ENCODE peak calls at places on chromosomes 4 and X, in eight cellular contexts. One of them, this sample, is unnamed.

GRCh38 chr4:144583658-144584057 is 62.3 kb upstream of the HHIP start:
- DNase-seq in GM18507: no peak
- DNase-seq in HEK293T: no peak
- DNase-seq in fibroblast of villous mesenchyme: no peak
- DNase-seq in DMS153: no peak
- DNase-seq in AG20443: no peak
- DNase-seq in NCI-H1436: no peak
- DNase-seq in memory B cell: no peak
- DNase-seq in this sample: peak

GRCh38 chr4:83205760-83206159 is 78.8 kb downstream of the COQ2 start:
- DNase-seq in GM18507: no peak
- DNase-seq in HEK293T: no peak
- DNase-seq in fibroblast of villous mesenchyme: no peak
- DNase-seq in DMS153: no peak
- DNase-seq in AG20443: no peak
- DNase-seq in NCI-H1436: no peak
- DNase-seq in memory B cell: no peak
- DNase-seq in this sample: no peak

GRCh38 chr4:128517096-128517738 is 229.6 kb upstream of the PGRMC2 start:
- DNase-seq in GM18507: no peak
- DNase-seq in HEK293T: no peak
- DNase-seq in fibroblast of villous mesenchyme: peak
- DNase-seq in DMS153: no peak
- DNase-seq in AG20443: no peak
- DNase-seq in NCI-H1436: no peak
- DNase-seq in memory B cell: no peak
- DNase-seq in this sample: peak

GRCh38 chrX:121000589-121000988 is 15.0 kb upstream of the CT47A1 start:
- DNase-seq in GM18507: no peak
- DNase-seq in HEK293T: peak
- DNase-seq in fibroblast of villous mesenchyme: peak
- DNase-seq in DMS153: peak
- DNase-seq in AG20443: no peak
- DNase-seq in NCI-H1436: no peak
- DNase-seq in memory B cell: no peak
- DNase-seq in this sample: peak

GRCh38 chr4:52572936-52573485 is 86.1 kb downstream of the USP46 start:
- DNase-seq in GM18507: no peak
- DNase-seq in HEK293T: no peak
- DNase-seq in fibroblast of villous mesenchyme: peak
- DNase-seq in DMS153: no peak
- DNase-seq in AG20443: peak
- DNase-seq in NCI-H1436: no peak
- DNase-seq in memory B cell: no peak
- DNase-seq in this sample: peak

GRCh38 chr4:133474511-133474910 is 325.4 kb downstream of the PCDH10 start:
- DNase-seq in GM18507: no peak
- DNase-seq in HEK293T: no peak
- DNase-seq in fibroblast of villous mesenchyme: no peak
- DNase-seq in DMS153: no peak
- DNase-seq in AG20443: no peak
- DNase-seq in NCI-H1436: no peak
- DNase-seq in memory B cell: no peak
- DNase-seq in this sample: no peak

GRCh38 chr4:73341454-73341853 is 62.6 kb upstream of the ALB start:
- DNase-seq in GM18507: no peak
- DNase-seq in HEK293T: peak
- DNase-seq in fibroblast of villous mesenchyme: peak
- DNase-seq in DMS153: peak
- DNase-seq in AG20443: peak
- DNase-seq in NCI-H1436: peak
- DNase-seq in memory B cell: no peak
- DNase-seq in this sample: peak

GRCh38 chrX:63929608-63930007 is 144.6 kb upstream of the ARHGEF9 start:
- DNase-seq in GM18507: no peak
- DNase-seq in HEK293T: no peak
- DNase-seq in fibroblast of villous mesenchyme: no peak
- DNase-seq in DMS153: no peak
- DNase-seq in AG20443: no peak
- DNase-seq in NCI-H1436: no peak
- DNase-seq in memory B cell: no peak
- DNase-seq in this sample: no peak

GRCh38 chr4:118086334-118086733 is 52.0 kb downstream of the NDST3 start:
- DNase-seq in GM18507: no peak
- DNase-seq in HEK293T: no peak
- DNase-seq in fibroblast of villous mesenchyme: peak
- DNase-seq in DMS153: no peak
- DNase-seq in AG20443: peak
- DNase-seq in NCI-H1436: no peak
- DNase-seq in memory B cell: no peak
- DNase-seq in this sample: peak

GRCh38 chrX:41002021-41002420 is 83.2 kb upstream of the USP9X start:
- DNase-seq in GM18507: no peak
- DNase-seq in HEK293T: no peak
- DNase-seq in fibroblast of villous mesenchyme: no peak
- DNase-seq in DMS153: no peak
- DNase-seq in AG20443: no peak
- DNase-seq in NCI-H1436: no peak
- DNase-seq in memory B cell: no peak
- DNase-seq in this sample: no peak

GRCh38 chrX:103918584-103919335 is 43.7 kb upstream of the TMSB15B start:
- DNase-seq in GM18507: peak
- DNase-seq in HEK293T: peak
- DNase-seq in fibroblast of villous mesenchyme: peak
- DNase-seq in DMS153: peak
- DNase-seq in AG20443: peak
- DNase-seq in NCI-H1436: peak
- DNase-seq in memory B cell: peak
- DNase-seq in this sample: peak

GRCh38 chr4:7323461-7323871 is 111.3 kb downstream of the PSAPL1 start:
- DNase-seq in GM18507: no peak
- DNase-seq in HEK293T: no peak
- DNase-seq in fibroblast of villous mesenchyme: no peak
- DNase-seq in DMS153: no peak
- DNase-seq in AG20443: no peak
- DNase-seq in NCI-H1436: no peak
- DNase-seq in memory B cell: no peak
- DNase-seq in this sample: no peak

GRCh38 chrX:143781103-143781502 is 60.6 kb upstream of the SPANXN2 start:
- DNase-seq in GM18507: no peak
- DNase-seq in HEK293T: no peak
- DNase-seq in fibroblast of villous mesenchyme: peak
- DNase-seq in DMS153: no peak
- DNase-seq in AG20443: peak
- DNase-seq in NCI-H1436: no peak
- DNase-seq in memory B cell: no peak
- DNase-seq in this sample: peak

GRCh38 chr4:17623451-17624001 is 9.1 kb downstream of the MED28 start:
- DNase-seq in GM18507: no peak
- DNase-seq in HEK293T: no peak
- DNase-seq in fibroblast of villous mesenchyme: no peak
- DNase-seq in DMS153: no peak
- DNase-seq in AG20443: no peak
- DNase-seq in NCI-H1436: no peak
- DNase-seq in memory B cell: no peak
- DNase-seq in this sample: no peak

GRCh38 chr4:38989487-38989886 is 42.7 kb downstream of the TMEM156 start:
- DNase-seq in GM18507: no peak
- DNase-seq in HEK293T: no peak
- DNase-seq in fibroblast of villous mesenchyme: no peak
- DNase-seq in DMS153: no peak
- DNase-seq in AG20443: peak
- DNase-seq in NCI-H1436: no peak
- DNase-seq in memory B cell: no peak
- DNase-seq in this sample: peak

GRCh38 chr4:174520655-174521054 is 1.6 kb downstream of the HPGD start:
- DNase-seq in GM18507: no peak
- DNase-seq in HEK293T: no peak
- DNase-seq in fibroblast of villous mesenchyme: no peak
- DNase-seq in DMS153: no peak
- DNase-seq in AG20443: no peak
- DNase-seq in NCI-H1436: no peak
- DNase-seq in memory B cell: no peak
- DNase-seq in this sample: no peak

GRCh38 chr4:2535386-2536192 is 858 bp upstream of the FAM193A start:
- DNase-seq in GM18507: no peak
- DNase-seq in HEK293T: peak
- DNase-seq in fibroblast of villous mesenchyme: peak
- DNase-seq in DMS153: no peak
- DNase-seq in AG20443: peak
- DNase-seq in NCI-H1436: no peak
- DNase-seq in memory B cell: peak
- DNase-seq in this sample: peak

GRCh38 chr4:160611181-160611580 is 1508.3 kb downstream of the RAPGEF2 start:
- DNase-seq in GM18507: no peak
- DNase-seq in HEK293T: no peak
- DNase-seq in fibroblast of villous mesenchyme: no peak
- DNase-seq in DMS153: no peak
- DNase-seq in AG20443: no peak
- DNase-seq in NCI-H1436: no peak
- DNase-seq in memory B cell: no peak
- DNase-seq in this sample: no peak

GRCh38 chr4:931194-931959 is 739 bp downstream of the GAK start:
- DNase-seq in GM18507: no peak
- DNase-seq in HEK293T: no peak
- DNase-seq in fibroblast of villous mesenchyme: peak
- DNase-seq in DMS153: no peak
- DNase-seq in AG20443: peak
- DNase-seq in NCI-H1436: no peak
- DNase-seq in memory B cell: no peak
- DNase-seq in this sample: peak

GRCh38 chr4:67531349-67531748 is 14.0 kb downstream of the CENPC start:
- DNase-seq in GM18507: no peak
- DNase-seq in HEK293T: no peak
- DNase-seq in fibroblast of villous mesenchyme: no peak
- DNase-seq in DMS153: no peak
- DNase-seq in AG20443: no peak
- DNase-seq in NCI-H1436: no peak
- DNase-seq in memory B cell: no peak
- DNase-seq in this sample: no peak

GRCh38 chrX:121254336-121254735 is 206.9 kb downstream of the GLUD2 start:
- DNase-seq in GM18507: no peak
- DNase-seq in HEK293T: no peak
- DNase-seq in fibroblast of villous mesenchyme: peak
- DNase-seq in DMS153: no peak
- DNase-seq in AG20443: no peak
- DNase-seq in NCI-H1436: no peak
- DNase-seq in memory B cell: no peak
- DNase-seq in this sample: no peak

GRCh38 chr4:102809691-102810090 is 17.7 kb downstream of the UBE2D3 start:
- DNase-seq in GM18507: no peak
- DNase-seq in HEK293T: no peak
- DNase-seq in fibroblast of villous mesenchyme: no peak
- DNase-seq in DMS153: no peak
- DNase-seq in AG20443: no peak
- DNase-seq in NCI-H1436: no peak
- DNase-seq in memory B cell: no peak
- DNase-seq in this sample: no peak

GRCh38 chr4:3529363-3529762 is 2.9 kb downstream of the LRPAP1 start:
- DNase-seq in GM18507: no peak
- DNase-seq in HEK293T: no peak
- DNase-seq in fibroblast of villous mesenchyme: peak
- DNase-seq in DMS153: no peak
- DNase-seq in AG20443: no peak
- DNase-seq in NCI-H1436: no peak
- DNase-seq in memory B cell: no peak
- DNase-seq in this sample: peak

GRCh38 chr4:134585972-134586371 is 384.4 kb upstream of the PABPC4L start:
- DNase-seq in GM18507: no peak
- DNase-seq in HEK293T: no peak
- DNase-seq in fibroblast of villous mesenchyme: no peak
- DNase-seq in DMS153: no peak
- DNase-seq in AG20443: no peak
- DNase-seq in NCI-H1436: no peak
- DNase-seq in memory B cell: no peak
- DNase-seq in this sample: peak

GRCh38 chr4:123505077-123505456 is 108.5 kb downstream of the SPRY1 start:
- DNase-seq in GM18507: no peak
- DNase-seq in HEK293T: no peak
- DNase-seq in fibroblast of villous mesenchyme: peak
- DNase-seq in DMS153: no peak
- DNase-seq in AG20443: no peak
- DNase-seq in NCI-H1436: no peak
- DNase-seq in memory B cell: no peak
- DNase-seq in this sample: peak

GRCh38 chr4:170139764-170140163 is 50.0 kb upstream of the AADAT start:
- DNase-seq in GM18507: no peak
- DNase-seq in HEK293T: no peak
- DNase-seq in fibroblast of villous mesenchyme: peak
- DNase-seq in DMS153: no peak
- DNase-seq in AG20443: peak
- DNase-seq in NCI-H1436: no peak
- DNase-seq in memory B cell: no peak
- DNase-seq in this sample: peak

GRCh38 chr4:8255698-8256441 is 13.7 kb upstream of the HTRA3 start:
- DNase-seq in GM18507: no peak
- DNase-seq in HEK293T: no peak
- DNase-seq in fibroblast of villous mesenchyme: peak
- DNase-seq in DMS153: no peak
- DNase-seq in AG20443: peak
- DNase-seq in NCI-H1436: no peak
- DNase-seq in memory B cell: no peak
- DNase-seq in this sample: peak

GRCh38 chrX:110450050-110450449 is 91.4 kb downstream of the RTL9 start:
- DNase-seq in GM18507: peak
- DNase-seq in HEK293T: peak
- DNase-seq in fibroblast of villous mesenchyme: peak
- DNase-seq in DMS153: peak
- DNase-seq in AG20443: peak
- DNase-seq in NCI-H1436: peak
- DNase-seq in memory B cell: peak
- DNase-seq in this sample: peak

GRCh38 chr4:5635826-5636196 is 72.5 kb downstream of the EVC2 start:
- DNase-seq in GM18507: no peak
- DNase-seq in HEK293T: no peak
- DNase-seq in fibroblast of villous mesenchyme: peak
- DNase-seq in DMS153: no peak
- DNase-seq in AG20443: peak
- DNase-seq in NCI-H1436: no peak
- DNase-seq in memory B cell: no peak
- DNase-seq in this sample: peak

GRCh38 chr4:143559757-143560147 is 46.2 kb downstream of the SMARCA5 start:
- DNase-seq in GM18507: no peak
- DNase-seq in HEK293T: no peak
- DNase-seq in fibroblast of villous mesenchyme: no peak
- DNase-seq in DMS153: peak
- DNase-seq in AG20443: peak
- DNase-seq in NCI-H1436: no peak
- DNase-seq in memory B cell: no peak
- DNase-seq in this sample: no peak

GRCh38 chrX:134004038-134004437 is 18.6 kb upstream of the GPC3 start:
- DNase-seq in GM18507: no peak
- DNase-seq in HEK293T: no peak
- DNase-seq in fibroblast of villous mesenchyme: peak
- DNase-seq in DMS153: no peak
- DNase-seq in AG20443: no peak
- DNase-seq in NCI-H1436: no peak
- DNase-seq in memory B cell: no peak
- DNase-seq in this sample: peak

GRCh38 chrX:39631275-39631674 is 466.5 kb downstream of the BCOR start:
- DNase-seq in GM18507: no peak
- DNase-seq in HEK293T: no peak
- DNase-seq in fibroblast of villous mesenchyme: no peak
- DNase-seq in DMS153: no peak
- DNase-seq in AG20443: no peak
- DNase-seq in NCI-H1436: no peak
- DNase-seq in memory B cell: no peak
- DNase-seq in this sample: no peak

GRCh38 chr4:80077639-80078038 is 4.6 kb upstream of the ANTXR2 start:
- DNase-seq in GM18507: no peak
- DNase-seq in HEK293T: no peak
- DNase-seq in fibroblast of villous mesenchyme: no peak
- DNase-seq in DMS153: no peak
- DNase-seq in AG20443: no peak
- DNase-seq in NCI-H1436: no peak
- DNase-seq in memory B cell: no peak
- DNase-seq in this sample: no peak

GRCh38 chr4:110197421-110198398 is 705 bp downstream of the ELOVL6 start:
- DNase-seq in GM18507: no peak
- DNase-seq in HEK293T: peak
- DNase-seq in fibroblast of villous mesenchyme: peak
- DNase-seq in DMS153: peak
- DNase-seq in AG20443: peak
- DNase-seq in NCI-H1436: peak
- DNase-seq in memory B cell: no peak
- DNase-seq in this sample: peak